ENCODE peak calls at places on chromosomes 4 and X, in four cellular contexts. S is NCI-H748 treated with DMSO at 0.1 percent for 48 hours, Y is esophagus squamous epithelium, A is AG09309. J is an unnamed sample.

GRCh38 chrX:38336538-38337240 is 9.4 kb upstream of the RPGR start:
- DNase-seq in S (no peak), Y (no peak), A (no peak), J (no peak)

GRCh38 chr4:6019316-6020263 is 1.4 kb upstream of the C4orf50 start:
- DNase-seq in S (no peak), Y (no peak), A (no peak), J (no peak)

GRCh38 chr4:123706961-123707360 is 310.4 kb downstream of the SPRY1 start:
- DNase-seq in S (no peak), Y (no peak), A (no peak), J (no peak)

GRCh38 chr4:118586357-118586790 is 98.8 kb upstream of the METTL14 start:
- DNase-seq in S (no peak), Y (no peak), A (no peak), J (no peak)

GRCh38 chr4:39256436-39256835 is 74.1 kb downstream of the WDR19 start:
- DNase-seq in S (no peak), Y (no peak), A (no peak), J (no peak)

GRCh38 chrX:151789179-151789800 is 54.7 kb downstream of the CNGA2 start:
- DNase-seq in S (no peak), Y (no peak), A (peak), J (peak)

GRCh38 chr4:185738038-185738552 is 73.9 kb downstream of the SORBS2 start:
- DNase-seq in S (no peak), Y (no peak), A (peak), J (no peak)

GRCh38 chr4:105765690-105766407 is 57.3 kb downstream of the GSTCD start:
- DNase-seq in S (no peak), Y (no peak), A (peak), J (no peak)

GRCh38 chr4:57501715-57502114 is 391.5 kb upstream of the IGFBP7 start:
- DNase-seq in S (no peak), Y (no peak), A (no peak), J (no peak)

GRCh38 chr4:174474457-174475075 is 47.7 kb downstream of the HPGD start:
- DNase-seq in S (no peak), Y (no peak), A (no peak), J (no peak)

GRCh38 chr4:152499322-152499721 is 36.6 kb downstream of the FBXW7 start:
- DNase-seq in S (no peak), Y (no peak), A (no peak), J (no peak)

GRCh38 chrX:16433021-16433420 is 216.9 kb upstream of the S100G start:
- DNase-seq in S (no peak), Y (no peak), A (no peak), J (no peak)

GRCh38 chrX:38271154-38271716 is 50.6 kb upstream of the SRPX start:
- DNase-seq in S (no peak), Y (no peak), A (no peak), J (no peak)

GRCh38 chr4:107856901-107857300 is 32.2 kb downstream of the SGMS2 start:
- DNase-seq in S (no peak), Y (no peak), A (no peak), J (no peak)

GRCh38 chr4:167717495-167717894 is 374.8 kb upstream of the ANXA10 start:
- DNase-seq in S (no peak), Y (no peak), A (no peak), J (no peak)

J was measured in thoracic aorta.